ENCODE peak calls at places on chromosomes 3 and 15, in six cellular contexts. C, N, V, W, O and G are unnamed samples.

GRCh38 chr3:125357032-125357658 is 18.0 kb downstream of the ZNF148 start:
- DNase-seq in C (peak), N (peak), V (peak), W (peak), O (peak), G (peak)

GRCh38 chr3:115512565-115513410 is 110.5 kb upstream of the GAP43 start:
- DNase-seq in C (no peak), N (peak), V (peak), W (no peak), O (peak), G (peak)

GRCh38 chr3:13420051-13420816 is at the start of gene NUP210:
- DNase-seq in C (peak), N (no peak), V (no peak), W (peak), O (no peak), G (no peak)

GRCh38 chr3:183515968-183516851 is 39.3 kb downstream of the KLHL6 start:
- DNase-seq in C (peak), N (peak), V (peak), W (no peak), O (no peak), G (no peak)

GRCh38 chr3:56868706-56869105 is 67.0 kb upstream of the ARHGEF3 start:
- DNase-seq in C (no peak), N (no peak), V (no peak), W (no peak), O (no peak), G (no peak)

GRCh38 chr15:27408428-27408827 is 437.4 kb downstream of the GABRG3 start:
- DNase-seq in C (no peak), N (no peak), V (no peak), W (no peak), O (no peak), G (no peak)

GRCh38 chr3:25428003-25428861 is at the start of gene RARB:
- DNase-seq in C (no peak), N (peak), V (peak), W (peak), O (peak), G (peak)

GRCh38 chr15:69141286-69141701 is 19.1 kb upstream of the GLCE start:
- DNase-seq in C (no peak), N (no peak), V (no peak), W (no peak), O (no peak), G (peak)

GRCh38 chr3:8575364-8576104 is 69.1 kb downstream of the SSUH2 start:
- DNase-seq in C (no peak), N (no peak), V (peak), W (no peak), O (peak), G (no peak)

GRCh38 chr3:129658156-129658843 is 51.8 kb upstream of the PLXND1 start:
- DNase-seq in C (no peak), N (no peak), V (peak), W (no peak), O (no peak), G (no peak)

GRCh38 chr3:99875925-99876781 is 58.5 kb downstream of the CMSS1 start:
- DNase-seq in C (peak), N (peak), V (peak), W (no peak), O (peak), G (peak)

GRCh38 chr15:60651734-60652141 is 172.8 kb upstream of the ICE2 start:
- DNase-seq in C (no peak), N (peak), V (no peak), W (no peak), O (no peak), G (no peak)

GRCh38 chr3:134008630-134009156 is 21.0 kb downstream of the SLCO2A1 start:
- DNase-seq in C (no peak), N (peak), V (no peak), W (no peak), O (peak), G (peak)

GRCh38 chr3:174153875-174154274 is 705.3 kb upstream of the NAALADL2 start:
- DNase-seq in C (no peak), N (no peak), V (no peak), W (no peak), O (peak), G (no peak)

GRCh38 chr15:28955160-28955502 is 69.4 kb downstream of the APBA2 start:
- DNase-seq in C (no peak), N (no peak), V (peak), W (peak), O (no peak), G (no peak)

GRCh38 chr3:69791111-69791510 is 51.8 kb downstream of the MITF start:
- DNase-seq in C (no peak), N (no peak), V (peak), W (no peak), O (peak), G (peak)

GRCh38 chr15:77476999-77477398 is 56.3 kb downstream of the HMG20A start:
- DNase-seq in C (no peak), N (no peak), V (no peak), W (no peak), O (no peak), G (no peak)

GRCh38 chr15:69298697-69299441 is at the start of gene PAQR5:
- DNase-seq in C (no peak), N (no peak), V (no peak), W (no peak), O (peak), G (peak)

GRCh38 chr15:68586274-68586961 is 7.6 kb downstream of the CORO2B start:
- DNase-seq in C (no peak), N (peak), V (no peak), W (no peak), O (peak), G (peak)